ENCODE peak calls at places on chromosomes 2 and 18, in ten cellular contexts. One of them, this sample, is unnamed.

GRCh38 chr2:235508371-235509160 is 14.7 kb downstream of the AGAP1 start:
- DNase-seq in sigmoid colon: no peak
- DNase-seq in heart left ventricle: no peak
- DNase-seq in H54: no peak
- DNase-seq in NB4: no peak
- DNase-seq in adrenal gland: no peak
- DNase-seq in HepG2: no peak
- DNase-seq in prostate gland: no peak
- DNase-seq in body of pancreas: no peak
- DNase-seq in IMR-90: no peak
- DNase-seq in this sample: no peak

GRCh38 chr2:58089081-58089480 is 42.5 kb downstream of the VRK2 start:
- DNase-seq in IMR-90: peak
- DNase-seq in HepG2: no peak
- DNase-seq in H54: no peak
- DNase-seq in prostate gland: no peak
- DNase-seq in adrenal gland: no peak
- DNase-seq in heart left ventricle: no peak
- DNase-seq in NB4: no peak
- DNase-seq in sigmoid colon: no peak
- DNase-seq in body of pancreas: no peak
- DNase-seq in this sample: no peak

GRCh38 chr18:58862851-58863538 is 1.7 kb upstream of the ZNF532 start:
- DNase-seq in sigmoid colon: peak
- DNase-seq in HepG2: no peak
- DNase-seq in heart left ventricle: peak
- DNase-seq in NB4: no peak
- DNase-seq in IMR-90: peak
- DNase-seq in body of pancreas: no peak
- DNase-seq in prostate gland: no peak
- DNase-seq in H54: peak
- DNase-seq in adrenal gland: no peak
- DNase-seq in this sample: peak

GRCh38 chr18:12307251-12307736 is 747 bp upstream of the TUBB6 start:
- DNase-seq in adrenal gland: no peak
- DNase-seq in prostate gland: no peak
- DNase-seq in NB4: peak
- DNase-seq in heart left ventricle: peak
- DNase-seq in H54: no peak
- DNase-seq in body of pancreas: peak
- DNase-seq in HepG2: no peak
- DNase-seq in sigmoid colon: peak
- DNase-seq in IMR-90: peak
- DNase-seq in this sample: peak

GRCh38 chr2:45771251-45771650 is 119.8 kb downstream of the PRKCE start:
- DNase-seq in heart left ventricle: peak
- DNase-seq in adrenal gland: peak
- DNase-seq in body of pancreas: peak
- DNase-seq in H54: no peak
- DNase-seq in sigmoid colon: peak
- DNase-seq in HepG2: no peak
- DNase-seq in IMR-90: peak
- DNase-seq in prostate gland: no peak
- DNase-seq in NB4: peak
- DNase-seq in this sample: no peak

GRCh38 chr2:68465081-68465916 is 1.8 kb downstream of the FBXO48 start:
- DNase-seq in sigmoid colon: no peak
- DNase-seq in body of pancreas: no peak
- DNase-seq in prostate gland: no peak
- DNase-seq in heart left ventricle: no peak
- DNase-seq in HepG2: no peak
- DNase-seq in NB4: peak
- DNase-seq in IMR-90: peak
- DNase-seq in H54: no peak
- DNase-seq in adrenal gland: no peak
- DNase-seq in this sample: peak

GRCh38 chr2:39114771-39115170 is 6.1 kb downstream of the SOS1 start:
- DNase-seq in HepG2: no peak
- DNase-seq in NB4: no peak
- DNase-seq in sigmoid colon: no peak
- DNase-seq in H54: no peak
- DNase-seq in IMR-90: peak
- DNase-seq in prostate gland: no peak
- DNase-seq in adrenal gland: no peak
- DNase-seq in body of pancreas: no peak
- DNase-seq in heart left ventricle: no peak
- DNase-seq in this sample: no peak

GRCh38 chr2:64649626-64650025 is 4.1 kb downstream of the SERTAD2 start:
- DNase-seq in body of pancreas: peak
- DNase-seq in HepG2: peak
- DNase-seq in sigmoid colon: no peak
- DNase-seq in heart left ventricle: no peak
- DNase-seq in prostate gland: peak
- DNase-seq in NB4: no peak
- DNase-seq in H54: no peak
- DNase-seq in adrenal gland: no peak
- DNase-seq in IMR-90: no peak
- DNase-seq in this sample: peak

GRCh38 chr18:13279181-13280065 is 60.9 kb downstream of the LDLRAD4 start:
- DNase-seq in adrenal gland: no peak
- DNase-seq in H54: no peak
- DNase-seq in IMR-90: no peak
- DNase-seq in NB4: no peak
- DNase-seq in sigmoid colon: no peak
- DNase-seq in body of pancreas: no peak
- DNase-seq in prostate gland: no peak
- DNase-seq in heart left ventricle: no peak
- DNase-seq in HepG2: no peak
- DNase-seq in this sample: no peak

GRCh38 chr2:3108710-3109702 is 268.6 kb downstream of the EIPR1 start:
- DNase-seq in sigmoid colon: peak
- DNase-seq in NB4: no peak
- DNase-seq in IMR-90: no peak
- DNase-seq in H54: no peak
- DNase-seq in body of pancreas: no peak
- DNase-seq in prostate gland: no peak
- DNase-seq in HepG2: no peak
- DNase-seq in adrenal gland: no peak
- DNase-seq in heart left ventricle: peak
- DNase-seq in this sample: no peak

GRCh38 chr2:3108105-3108504 is 269.5 kb downstream of the EIPR1 start:
- DNase-seq in adrenal gland: no peak
- DNase-seq in H54: no peak
- DNase-seq in NB4: no peak
- DNase-seq in IMR-90: no peak
- DNase-seq in body of pancreas: no peak
- DNase-seq in heart left ventricle: peak
- DNase-seq in prostate gland: no peak
- DNase-seq in sigmoid colon: peak
- DNase-seq in HepG2: no peak
- DNase-seq in this sample: no peak

GRCh38 chr2:3105814-3106569 is 271.6 kb downstream of the EIPR1 start:
- DNase-seq in NB4: no peak
- DNase-seq in body of pancreas: no peak
- DNase-seq in prostate gland: no peak
- DNase-seq in H54: no peak
- DNase-seq in IMR-90: no peak
- DNase-seq in sigmoid colon: no peak
- DNase-seq in adrenal gland: no peak
- DNase-seq in heart left ventricle: peak
- DNase-seq in HepG2: no peak
- DNase-seq in this sample: no peak

GRCh38 chr2:3110555-3110954 is 267.1 kb downstream of the EIPR1 start:
- DNase-seq in heart left ventricle: no peak
- DNase-seq in IMR-90: no peak
- DNase-seq in sigmoid colon: no peak
- DNase-seq in adrenal gland: no peak
- DNase-seq in body of pancreas: no peak
- DNase-seq in HepG2: no peak
- DNase-seq in H54: no peak
- DNase-seq in NB4: no peak
- DNase-seq in prostate gland: no peak
- DNase-seq in this sample: no peak

GRCh38 chr2:3107567-3107966 is 270.1 kb downstream of the EIPR1 start:
- DNase-seq in prostate gland: no peak
- DNase-seq in body of pancreas: no peak
- DNase-seq in sigmoid colon: peak
- DNase-seq in IMR-90: no peak
- DNase-seq in heart left ventricle: peak
- DNase-seq in HepG2: no peak
- DNase-seq in NB4: no peak
- DNase-seq in adrenal gland: no peak
- DNase-seq in H54: no peak
- DNase-seq in this sample: no peak
- TF ChIP-seq POLR2A in prostate gland: no peak
- TF ChIP-seq POLR2A in body of pancreas: no peak
- TF ChIP-seq POLR2A in sigmoid colon: no peak
- TF ChIP-seq POLR2A in IMR-90: no peak
- TF ChIP-seq POLR2A in heart left ventricle: no peak
- TF ChIP-seq POLR2A in HepG2: no peak
- TF ChIP-seq POLR2A in NB4: no peak
- TF ChIP-seq POLR2A in adrenal gland: no peak
- TF ChIP-seq POLR2A in H54: no peak
- TF ChIP-seq POLR2A in this sample: no peak

GRCh38 chr2:160408575-160409291 is 84.9 kb downstream of the RBMS1 start:
- DNase-seq in NB4: no peak
- DNase-seq in H54: no peak
- DNase-seq in prostate gland: no peak
- DNase-seq in HepG2: no peak
- DNase-seq in sigmoid colon: no peak
- DNase-seq in adrenal gland: no peak
- DNase-seq in body of pancreas: no peak
- DNase-seq in IMR-90: no peak
- DNase-seq in heart left ventricle: no peak
- DNase-seq in this sample: no peak

GRCh38 chr2:160408205-160408561 is 85.4 kb downstream of the RBMS1 start:
- DNase-seq in sigmoid colon: no peak
- DNase-seq in IMR-90: no peak
- DNase-seq in adrenal gland: no peak
- DNase-seq in body of pancreas: no peak
- DNase-seq in prostate gland: no peak
- DNase-seq in HepG2: no peak
- DNase-seq in NB4: no peak
- DNase-seq in H54: no peak
- DNase-seq in heart left ventricle: no peak
- DNase-seq in this sample: no peak

GRCh38 chr2:160409480-160409879 is 84.1 kb downstream of the RBMS1 start:
- DNase-seq in H54: no peak
- DNase-seq in NB4: no peak
- DNase-seq in sigmoid colon: no peak
- DNase-seq in body of pancreas: no peak
- DNase-seq in adrenal gland: no peak
- DNase-seq in heart left ventricle: no peak
- DNase-seq in prostate gland: no peak
- DNase-seq in IMR-90: no peak
- DNase-seq in HepG2: no peak
- DNase-seq in this sample: no peak

GRCh38 chr2:160406591-160407392 is 86.8 kb downstream of the RBMS1 start:
- DNase-seq in IMR-90: peak
- DNase-seq in NB4: peak
- DNase-seq in prostate gland: peak
- DNase-seq in body of pancreas: peak
- DNase-seq in adrenal gland: peak
- DNase-seq in sigmoid colon: peak
- DNase-seq in HepG2: peak
- DNase-seq in heart left ventricle: peak
- DNase-seq in H54: no peak
- DNase-seq in this sample: peak

GRCh38 chr2:160407393-160408204 is 86.0 kb downstream of the RBMS1 start:
- DNase-seq in IMR-90: peak
- DNase-seq in sigmoid colon: peak
- DNase-seq in H54: no peak
- DNase-seq in body of pancreas: peak
- DNase-seq in HepG2: peak
- DNase-seq in heart left ventricle: peak
- DNase-seq in adrenal gland: peak
- DNase-seq in NB4: peak
- DNase-seq in prostate gland: peak
- DNase-seq in this sample: peak
- TF ChIP-seq POLR2A in IMR-90: peak
- TF ChIP-seq POLR2A in sigmoid colon: no peak
- TF ChIP-seq POLR2A in H54: peak
- TF ChIP-seq POLR2A in body of pancreas: peak
- TF ChIP-seq POLR2A in HepG2: no peak
- TF ChIP-seq POLR2A in heart left ventricle: peak
- TF ChIP-seq POLR2A in adrenal gland: peak
- TF ChIP-seq POLR2A in NB4: peak
- TF ChIP-seq POLR2A in prostate gland: peak
- TF ChIP-seq POLR2A in this sample: peak

DNA sequence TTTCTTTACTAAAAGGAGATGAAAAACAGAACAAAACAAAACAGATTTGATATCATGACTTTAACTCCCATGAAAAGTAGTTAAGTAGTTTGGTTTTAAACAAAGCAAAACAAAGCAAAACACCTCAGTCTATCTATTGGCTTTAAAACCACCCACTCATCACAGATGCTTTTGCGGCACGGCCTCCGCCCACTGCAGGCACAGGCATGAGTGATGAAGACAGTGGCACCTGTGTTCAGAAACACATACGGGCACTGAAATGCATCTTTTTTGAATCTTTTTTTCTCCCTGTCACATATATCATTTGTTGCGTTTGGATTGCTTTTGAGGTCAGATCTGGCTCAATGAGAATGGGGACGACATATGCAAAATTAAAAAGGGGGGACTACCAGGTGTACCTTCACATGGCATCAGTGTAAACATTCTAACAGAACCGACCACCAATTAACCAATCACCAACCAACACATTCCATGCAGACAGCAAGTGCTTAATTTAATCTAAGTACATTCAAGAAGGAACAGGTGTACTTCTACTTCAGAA is 147.4 kb upstream of the REV1 start:
- DNase-seq in heart left ventricle: no peak
- DNase-seq in IMR-90: no peak
- DNase-seq in prostate gland: no peak
- DNase-seq in H54: no peak
- DNase-seq in body of pancreas: no peak
- DNase-seq in NB4: no peak
- DNase-seq in HepG2: no peak
- DNase-seq in sigmoid colon: no peak
- DNase-seq in adrenal gland: no peak
- DNase-seq in this sample: no peak
- TF ChIP-seq POLR2A in heart left ventricle: no peak
- TF ChIP-seq POLR2A in IMR-90: no peak
- TF ChIP-seq POLR2A in prostate gland: no peak
- TF ChIP-seq POLR2A in H54: no peak
- TF ChIP-seq POLR2A in body of pancreas: no peak
- TF ChIP-seq POLR2A in NB4: no peak
- TF ChIP-seq POLR2A in HepG2: no peak
- TF ChIP-seq POLR2A in sigmoid colon: no peak
- TF ChIP-seq POLR2A in adrenal gland: no peak
- TF ChIP-seq POLR2A in this sample: no peak

DNA sequence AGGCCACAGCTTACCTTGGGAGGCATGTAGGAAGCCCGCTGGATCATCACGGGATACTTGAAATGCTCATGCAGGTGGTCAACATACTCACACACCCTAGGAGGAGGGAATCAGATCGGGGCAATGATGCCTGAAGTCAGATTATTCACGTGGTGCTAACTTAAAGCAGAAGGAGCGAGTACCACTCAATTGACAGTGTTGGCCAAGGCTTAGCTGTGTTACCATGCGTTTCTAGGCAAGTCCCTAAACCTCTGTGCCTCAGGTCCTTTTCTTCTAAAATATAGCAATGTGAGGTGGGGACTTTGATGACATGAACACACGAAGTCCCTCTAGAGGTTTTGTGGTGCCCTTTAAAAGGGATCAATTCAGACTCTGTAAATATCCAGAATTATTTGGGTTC is 17.9 kb downstream of the TYMS start:
- DNase-seq in sigmoid colon: no peak
- DNase-seq in body of pancreas: no peak
- DNase-seq in H54: no peak
- DNase-seq in heart left ventricle: no peak
- DNase-seq in prostate gland: no peak
- DNase-seq in adrenal gland: no peak
- DNase-seq in NB4: no peak
- DNase-seq in HepG2: no peak
- DNase-seq in IMR-90: no peak
- DNase-seq in this sample: no peak
- TF ChIP-seq POLR2A in sigmoid colon: no peak
- TF ChIP-seq POLR2A in body of pancreas: no peak
- TF ChIP-seq POLR2A in H54: no peak
- TF ChIP-seq POLR2A in heart left ventricle: no peak
- TF ChIP-seq POLR2A in prostate gland: no peak
- TF ChIP-seq POLR2A in adrenal gland: no peak
- TF ChIP-seq POLR2A in NB4: no peak
- TF ChIP-seq POLR2A in HepG2: no peak
- TF ChIP-seq POLR2A in IMR-90: no peak
- TF ChIP-seq POLR2A in this sample: no peak

This sample was measured in erythroblast.